ENCODE peak calls at places on chromosomes 12 and 14, in six cellular contexts. O, F, B, W, V and I are unnamed samples.
A peak's percentile ranks its signal among the peaks of the same experiment; 100 is the strongest.

GRCh38 chr12:75635606-75636444 is 124.4 kb upstream of the KRR1 start:
- DNase-seq in O (no peak), F (no peak), B (no peak), W (no peak), V (peak; percentile 80), I (no peak)

GRCh38 chr14:21455592-21455911 is 371 bp downstream of the CHD8 start:
- DNase-seq in O (no peak), F (no peak), B (no peak), W (no peak), V (no peak), I (no peak)

GRCh38 chr14:100736269-100737180 is 9.8 kb downstream of the DLK1 start:
- DNase-seq in O (no peak), F (no peak), B (no peak), W (peak; percentile 57), V (no peak), I (no peak)

GRCh38 chr12:40312982-40313576 is 88.3 kb downstream of the LRRK2 start:
- DNase-seq in O (no peak), F (no peak), B (peak; percentile 2), W (no peak), V (peak; percentile 49), I (no peak)

GRCh38 chr14:93693914-93694313 is 94.4 kb downstream of the PRIMA1 start:
- DNase-seq in O (no peak), F (no peak), B (no peak), W (peak; percentile 81), V (no peak), I (no peak)

GRCh38 chr12:119154435-119154818 is 24.3 kb upstream of the HSPB8 start:
- DNase-seq in O (no peak), F (no peak), B (no peak), W (peak; percentile 88), V (peak; percentile 39), I (no peak)

GRCh38 chr12:34396006-34396860 is 373.9 kb downstream of the ALG10 start:
- DNase-seq in O (no peak), F (no peak), B (no peak), W (no peak), V (no peak), I (no peak)

GRCh38 chr12:49920241-49920914 is 16.7 kb upstream of the FAIM2 start:
- DNase-seq in O (no peak), F (no peak), B (no peak), W (no peak), V (no peak), I (no peak)

GRCh38 chr14:51846631-51847488 is 13.6 kb upstream of the GNG2 start:
- DNase-seq in O (peak; percentile 59), F (no peak), B (peak; percentile 98), W (peak; percentile 84), V (no peak), I (peak; percentile 33)

GRCh38 chr12:6423267-6424007 is 21.3 kb upstream of the CD27 start:
- DNase-seq in O (peak; percentile 83), F (peak; percentile 56), B (peak; percentile 85), W (peak; percentile 94), V (peak; percentile 93), I (peak; percentile 48)

GRCh38 chr12:122869207-122869973 is 26.5 kb downstream of the VPS37B start:
- DNase-seq in O (no peak), F (no peak), B (no peak), W (no peak), V (no peak), I (no peak)

GRCh38 chr12:13095266-13095995 is 8.0 kb downstream of the GSG1 start:
- DNase-seq in O (no peak), F (no peak), B (no peak), W (no peak), V (no peak), I (no peak)

GRCh38 chr12:72089678-72090077 is 151.0 kb downstream of the TPH2 start:
- DNase-seq in O (no peak), F (no peak), B (no peak), W (no peak), V (no peak), I (no peak)

GRCh38 chr12:104275689-104276088 is 27.9 kb upstream of the EID3 start:
- DNase-seq in O (no peak), F (no peak), B (no peak), W (no peak), V (peak; percentile 71), I (no peak)
- H3K27ac ChIP-seq in O (no peak overlapping the region), F (peak overlapping the region; percentile 99), B (no peak overlapping the region), W (no peak overlapping the region), V (peak overlapping the region; percentile 98), I (no peak overlapping the region)

GRCh38 chr12:66590276-66590675 is 88.6 kb downstream of the GRIP1 start:
- DNase-seq in O (no peak), F (no peak), B (no peak), W (no peak), V (no peak), I (no peak)

GRCh38 chr12:66587912-66588311 is 91.0 kb downstream of the GRIP1 start:
- DNase-seq in O (no peak), F (no peak), B (no peak), W (no peak), V (no peak), I (no peak)

GRCh38 chr12:66589095-66589494 is 89.8 kb downstream of the GRIP1 start:
- DNase-seq in O (no peak), F (no peak), B (no peak), W (no peak), V (no peak), I (no peak)

GRCh38 chr12:66584673-66585072 is 94.2 kb downstream of the GRIP1 start:
- DNase-seq in O (no peak), F (no peak), B (no peak), W (no peak), V (peak; percentile 5), I (no peak)
- H3K27ac ChIP-seq in O (no peak overlapping the region), F (no peak overlapping the region), B (no peak overlapping the region), W (no peak overlapping the region), V (no peak overlapping the region), I (no peak overlapping the region)

GRCh38 chr14:105497671-105498429 is 6.8 kb downstream of the TEDC1 start:
- DNase-seq in O (no peak), F (no peak), B (no peak), W (no peak), V (no peak), I (no peak)
- H3K27ac ChIP-seq in O (peak overlapping the region; percentile 90), F (no peak overlapping the region), B (no peak overlapping the region), W (no peak overlapping the region), V (no peak overlapping the region), I (peak overlapping the region; percentile 98)

GRCh38 chr14:37595809-37596595 is 573 bp downstream of the TTC6 start:
- DNase-seq in O (no peak), F (no peak), B (peak; percentile 58), W (peak; percentile 71), V (peak; percentile 89), I (no peak)

GRCh38 chr14:37594238-37594915 is 672 bp downstream of the FOXA1 start:
- DNase-seq in O (peak; percentile 60), F (peak; percentile 32), B (peak; percentile 62), W (peak; percentile 91), V (peak; percentile 92), I (no peak)

GRCh38 chr14:37593496-37594237 is 1.4 kb downstream of the FOXA1 start:
- DNase-seq in O (no peak), F (no peak), B (no peak), W (no peak), V (no peak), I (no peak)

GRCh38 chr14:37596790-37597189 is 1.4 kb downstream of the TTC6 start:
- DNase-seq in O (no peak), F (no peak), B (no peak), W (peak; percentile 14), V (no peak), I (no peak)

DNA sequence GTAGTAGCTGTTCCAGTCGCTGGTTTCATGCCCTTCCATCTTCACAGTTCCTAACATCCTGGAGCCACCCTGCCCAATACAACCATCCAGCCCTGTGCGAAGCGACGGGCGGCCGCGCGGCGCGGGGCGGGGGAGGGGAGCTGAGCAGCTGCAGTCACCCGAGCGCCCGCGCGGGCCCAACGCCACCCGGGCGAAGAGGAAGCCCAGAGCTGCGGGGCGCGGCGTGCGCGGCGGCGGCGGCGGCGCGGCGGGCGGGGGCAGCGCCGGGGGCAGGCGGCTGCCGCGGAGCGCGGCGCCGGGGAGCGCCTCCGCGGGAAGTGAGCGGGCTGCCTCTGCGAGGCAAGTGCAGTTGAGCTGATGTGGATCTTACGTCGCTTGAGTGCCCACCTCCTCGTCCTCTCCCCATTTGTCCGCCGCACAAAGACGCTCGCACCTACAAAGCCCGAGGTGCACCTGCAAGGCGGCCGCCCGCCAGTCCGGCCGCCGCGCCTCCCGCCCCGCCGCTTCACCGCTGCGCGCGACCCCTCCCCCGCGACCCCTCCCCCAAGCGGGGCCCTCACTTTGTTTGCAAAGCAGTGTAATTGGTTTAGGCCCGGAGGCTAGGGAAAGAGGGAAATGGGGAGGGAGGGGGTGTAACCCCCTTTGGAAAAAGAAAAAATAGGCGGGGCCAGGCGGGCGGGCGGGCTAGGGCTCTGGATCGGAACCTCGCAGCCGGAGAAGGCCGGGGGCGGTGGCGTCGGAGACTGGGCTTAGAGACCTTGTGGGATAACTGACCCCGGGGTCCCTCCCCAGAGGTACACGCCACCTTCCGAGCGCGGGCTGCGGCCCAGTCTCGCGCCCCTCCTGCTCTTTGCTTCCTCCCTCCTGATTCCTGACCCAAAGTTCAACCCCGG is at the start of the genes FOXA1 and TTC6:
- DNase-seq in O (no peak), F (no peak), B (peak; percentile 15), W (peak; percentile 72), V (peak; percentile 83), I (no peak)
- H3K27ac ChIP-seq in O (no peak within 1 kb of the TSS), F (peak within 1 kb of the TSS; percentile 65), B (no peak within 1 kb of the TSS), W (no peak within 1 kb of the TSS), V (peak within 1 kb of the TSS; percentile 94), I (no peak within 1 kb of the TSS)

DNA sequence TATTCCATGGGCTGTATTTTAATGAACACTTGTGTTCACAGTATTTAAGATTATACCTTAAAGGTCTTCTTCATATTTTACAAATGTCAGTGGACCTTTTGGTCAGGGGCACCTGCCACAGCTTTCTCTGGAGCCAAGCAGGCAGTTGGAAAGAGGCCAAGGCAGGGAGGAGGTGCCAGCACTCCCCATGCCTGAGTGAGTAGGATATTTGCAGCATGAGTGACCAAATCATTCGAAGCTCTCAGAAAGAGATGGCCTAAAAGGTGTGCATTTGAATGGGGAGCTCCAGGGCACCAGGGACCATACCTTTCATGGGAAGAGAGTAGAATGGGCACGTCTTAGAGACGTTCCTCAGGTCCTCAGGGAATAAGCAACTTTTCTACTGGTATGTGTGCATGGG is 121.6 kb downstream of the GPR135 start:
- DNase-seq in O (no peak), F (no peak), B (no peak), W (no peak), V (no peak), I (no peak)
- H3K27ac ChIP-seq in O (no peak overlapping the region), F (no peak overlapping the region), B (no peak overlapping the region), W (peak overlapping the region; percentile 53), V (no peak overlapping the region), I (peak overlapping the region; percentile 69)

GRCh38 chr14:61552196-61552595 is 143.1 kb upstream of the HIF1A start:
- DNase-seq in O (no peak), F (no peak), B (no peak), W (no peak), V (no peak), I (no peak)
- H3K27ac ChIP-seq in O (peak overlapping the region; percentile 38), F (no peak overlapping the region), B (peak overlapping the region; percentile 71), W (no peak overlapping the region), V (peak overlapping the region; percentile 96), I (peak overlapping the region; percentile 76)

GRCh38 chr14:50768693-50769092 is 62.3 kb downstream of the NIN start:
- DNase-seq in O (no peak), F (no peak), B (no peak), W (no peak), V (no peak), I (no peak)
- H3K27ac ChIP-seq in O (no peak overlapping the region), F (no peak overlapping the region), B (no peak overlapping the region), W (no peak overlapping the region), V (no peak overlapping the region), I (peak overlapping the region; percentile 67)

GRCh38 chr12:109459247-109459646 is 17.9 kb downstream of the KCTD10 start:
- DNase-seq in O (no peak), F (no peak), B (no peak), W (no peak), V (no peak), I (no peak)
- H3K27ac ChIP-seq in O (peak overlapping the region; percentile 92), F (no peak overlapping the region), B (no peak overlapping the region), W (no peak overlapping the region), V (no peak overlapping the region), I (peak overlapping the region; percentile 71)

GRCh38 chr12:124543591-124544310 is 23.7 kb downstream of the NCOR2 start:
- DNase-seq in O (no peak), F (no peak), B (no peak), W (peak; percentile 86), V (no peak), I (no peak)
- H3K27ac ChIP-seq in O (peak overlapping the region; percentile 69), F (peak overlapping the region; percentile 98), B (peak overlapping the region; percentile 56), W (peak overlapping the region; percentile 91), V (peak overlapping the region; percentile 80), I (peak overlapping the region; percentile 33)